ENCODE peak calls at places on chromosomes 3 and 15, in six cellular contexts. M is SJCRH30; S is aorta; K is psoas muscle; R is naive thymus-derived CD4-positive, alpha-beta T cell; J is neural progenitor cell. V is an unnamed sample.

GRCh38 chr3:53818221-53819162 is 27.7 kb downstream of the CHDH start:
- DNase-seq in M (no peak), S (peak; percentile 44), K (no peak), R (no peak), J (no peak), V (no peak)

GRCh38 chr3:189122120-189122519 is 49.7 kb upstream of the TPRG1 start:
- DNase-seq in M (no peak), S (no peak), K (no peak), R (no peak), J (no peak), V (no peak)

GRCh38 chr15:47715856-47716445 is 1.4 kb upstream of the SEMA6D start:
- DNase-seq in M (no peak), S (no peak), K (peak; percentile 45), R (no peak), J (peak; percentile 53), V (no peak)

GRCh38 chr15:79314811-79315210 is 3.9 kb downstream of the TMED3 start:
- DNase-seq in M (no peak), S (no peak), K (no peak), R (no peak), J (no peak), V (no peak)

GRCh38 chr3:10988991-10989484 is 3.5 kb upstream of the SLC6A1 start:
- DNase-seq in M (no peak), S (no peak), K (no peak), R (no peak), J (no peak), V (no peak)

GRCh38 chr3:178336336-178336735 is 199.9 kb upstream of the KCNMB2 start:
- DNase-seq in M (no peak), S (no peak), K (no peak), R (no peak), J (no peak), V (no peak)

GRCh38 chr3:128383316-128384235 is 83.1 kb downstream of the DNAJB8 start:
- DNase-seq in M (peak; percentile 80), S (peak; percentile 94), K (peak; percentile 89), R (no peak), J (no peak), V (peak; percentile 62)

GRCh38 chr3:123346726-123347125 is 102.2 kb downstream of the ADCY5 start:
- DNase-seq in M (no peak), S (peak; percentile 72), K (no peak), R (no peak), J (no peak), V (no peak)

GRCh38 chr3:70999730-71000129 is 583.8 kb downstream of the FOXP1 start:
- DNase-seq in M (no peak), S (no peak), K (no peak), R (no peak), J (no peak), V (no peak)

GRCh38 chr15:58136731-58137130 is 1.4 kb upstream of the AQP9 start:
- DNase-seq in M (no peak), S (no peak), K (no peak), R (no peak), J (no peak), V (no peak)

GRCh38 chr15:73631915-73632669 is 1.1 kb downstream of the NPTN start:
- DNase-seq in M (peak; percentile 56), S (no peak), K (no peak), R (peak; percentile 14), J (peak; percentile 43), V (peak; percentile 61)

GRCh38 chr3:33921608-33922007 is 123.2 kb downstream of the PDCD6IP start:
- DNase-seq in M (no peak), S (no peak), K (no peak), R (no peak), J (no peak), V (no peak)

GRCh38 chr3:187986514-187986934 is 167.4 kb upstream of the LPP start:
- DNase-seq in M (no peak), S (no peak), K (peak; percentile 48), R (no peak), J (no peak), V (peak; percentile 62)

GRCh38 chr15:29103825-29104565 is 165.6 kb downstream of the NSMCE3 start:
- DNase-seq in M (no peak), S (peak; percentile 91), K (peak; percentile 76), R (peak; percentile 66), J (peak; percentile 95), V (peak; percentile 72)

GRCh38 chr3:122560680-122561079 is 3.4 kb downstream of the PARP9 start:
- DNase-seq in M (peak; percentile 86), S (no peak), K (no peak), R (peak; percentile 66), J (peak; percentile 67), V (peak; percentile 91)

GRCh38 chr3:38493019-38493418 is 3.1 kb upstream of the EXOG start:
- DNase-seq in M (no peak), S (no peak), K (no peak), R (no peak), J (no peak), V (no peak)

GRCh38 chr3:98702166-98702565 is 61.0 kb upstream of the ST3GAL6 start:
- DNase-seq in M (no peak), S (no peak), K (no peak), R (no peak), J (no peak), V (no peak)

GRCh38 chr3:196694202-196694638 is 17.8 kb downstream of the CEP19 start:
- DNase-seq in M (peak; percentile 13), S (no peak), K (no peak), R (peak; percentile 46), J (no peak), V (no peak)

GRCh38 chr3:32734756-32735155 is 49.8 kb downstream of the CNOT10 start:
- DNase-seq in M (no peak), S (no peak), K (no peak), R (no peak), J (peak; percentile 24), V (no peak)
- H3K27ac ChIP-seq in M (no peak overlapping the region), S (no peak overlapping the region), K (no peak overlapping the region), R (no peak overlapping the region), J (peak overlapping the region; percentile 85), V (no peak overlapping the region)

GRCh38 chr3:114453296-114453888 is 159.6 kb downstream of the TIGIT start:
- DNase-seq in M (peak; percentile 9), S (no peak), K (no peak), R (no peak), J (no peak), V (no peak)

GRCh38 chr3:114451051-114451451 is 157.2 kb downstream of the TIGIT start:
- DNase-seq in M (peak; percentile 30), S (no peak), K (no peak), R (no peak), J (no peak), V (no peak)

GRCh38 chr3:114451561-114452018 is 157.8 kb downstream of the TIGIT start:
- DNase-seq in M (peak; percentile 65), S (no peak), K (no peak), R (no peak), J (no peak), V (no peak)

GRCh38 chr3:114450008-114450596 is 156.3 kb downstream of the TIGIT start:
- DNase-seq in M (peak; percentile 23), S (no peak), K (no peak), R (no peak), J (no peak), V (no peak)

GRCh38 chr3:114452176-114452744 is 158.4 kb downstream of the TIGIT start:
- DNase-seq in M (peak; percentile 27), S (no peak), K (no peak), R (no peak), J (no peak), V (no peak)
- H3K4me3 ChIP-seq in M (no peak overlapping the region), S (peak overlapping the region; percentile 69), K (peak overlapping the region; percentile 48), R (no peak overlapping the region), J (no peak overlapping the region), V (no peak overlapping the region)

GRCh38 chr15:64844576-64845140 is 2.9 kb downstream of the PLEKHO2 start:
- DNase-seq in M (peak; percentile 56), S (no peak), K (no peak), R (no peak), J (peak; percentile 39), V (peak; percentile 73)

GRCh38 chr15:64845826-64846225 is 4.1 kb downstream of the PLEKHO2 start:
- DNase-seq in M (no peak), S (no peak), K (no peak), R (no peak), J (no peak), V (no peak)

GRCh38 chr15:64843996-64844395 is 2.3 kb downstream of the PLEKHO2 start:
- DNase-seq in M (no peak), S (no peak), K (no peak), R (no peak), J (peak; percentile 1), V (no peak)

GRCh38 chr15:64846246-64846645 is 4.5 kb downstream of the PLEKHO2 start:
- DNase-seq in M (no peak), S (no peak), K (no peak), R (no peak), J (no peak), V (no peak)

DNA sequence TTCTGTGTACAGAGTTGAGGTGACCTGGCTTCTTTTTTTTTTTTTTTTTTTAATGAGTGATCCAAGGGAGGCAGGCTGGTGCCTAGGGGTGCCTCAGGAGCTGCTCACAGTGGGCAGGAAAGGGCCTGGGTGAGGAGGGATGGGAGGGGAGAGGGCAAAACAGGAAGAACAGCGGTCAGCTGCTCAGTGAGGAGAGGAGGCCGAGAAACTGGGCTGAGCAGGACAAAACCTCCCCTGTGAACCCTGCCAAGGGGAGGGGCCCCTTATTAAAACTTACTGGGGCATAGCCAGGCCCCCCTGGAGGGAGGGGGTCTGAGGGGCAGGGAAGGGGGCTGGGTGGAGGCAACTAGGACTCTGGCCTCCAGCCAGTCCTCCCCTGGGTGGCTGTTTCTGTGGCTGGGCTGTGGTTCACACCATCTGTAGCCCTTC is 3.5 kb downstream of the PLEKHO2 start:
- DNase-seq in M (peak; percentile 80), S (no peak), K (peak; percentile 63), R (no peak), J (peak; percentile 7), V (no peak)
- H3K27ac ChIP-seq in M (no peak overlapping the region), S (no peak overlapping the region), K (peak overlapping the region; percentile 19), R (peak overlapping the region; percentile 40), J (no peak overlapping the region), V (peak overlapping the region; percentile 78)

GRCh38 chr3:52238193-52238760 is 681 bp downstream of the TWF2 start:
- DNase-seq in M (no peak), S (no peak), K (peak; percentile 34), R (no peak), J (peak; percentile 37), V (no peak)

GRCh38 chr3:52236424-52236886 is 2.5 kb downstream of the TWF2 start:
- DNase-seq in M (no peak), S (no peak), K (peak; percentile 71), R (no peak), J (no peak), V (no peak)

GRCh38 chr3:52237006-52237658 is 1.8 kb downstream of the TWF2 start:
- DNase-seq in M (no peak), S (no peak), K (peak; percentile 43), R (no peak), J (no peak), V (no peak)

GRCh38 chr3:52238761-52239701 is at the start of gene TWF2:
- DNase-seq in M (peak; percentile 85), S (peak; percentile 94), K (peak; percentile 86), R (peak; percentile 92), J (peak; percentile 93), V (peak; percentile 93)

DNA sequence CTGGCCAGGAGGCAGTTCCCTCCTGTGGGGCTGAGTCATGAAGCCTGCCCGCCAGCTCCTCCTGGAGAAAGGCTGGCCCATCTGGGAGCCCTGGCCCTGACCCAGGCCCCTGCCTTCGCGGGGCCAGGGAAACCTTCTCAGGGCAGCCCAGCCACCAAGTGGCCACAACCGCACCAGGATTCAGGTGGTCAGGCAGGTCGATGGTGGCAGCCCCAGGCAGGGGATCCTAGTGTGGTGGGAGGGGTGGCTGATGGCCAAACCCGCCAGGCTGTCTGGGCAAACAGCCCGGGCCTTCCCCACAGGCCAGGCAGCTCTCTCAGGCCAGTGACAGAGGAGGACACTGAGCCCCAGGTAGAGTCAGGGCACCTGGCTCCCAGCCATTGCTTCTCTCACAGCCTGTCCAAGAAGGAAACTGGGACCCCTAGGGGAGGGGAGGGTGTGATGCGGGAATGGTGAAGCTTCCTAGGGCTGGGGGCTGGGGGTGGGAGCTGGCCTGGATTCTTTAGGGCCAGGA is 1.2 kb downstream of the TWF2 start:
- DNase-seq in M (peak; percentile 41), S (peak; percentile 94), K (peak; percentile 97), R (no peak), J (no peak), V (no peak)
- H3K4me3 ChIP-seq in M (no peak overlapping the region), S (no peak overlapping the region), K (peak overlapping the region; percentile 80), R (peak overlapping the region; percentile 92), J (peak overlapping the region; percentile 87), V (peak overlapping the region; percentile 78)